ENCODE peak calls at places on chromosomes 6 and 20, in seven cellular contexts. I is RWPE1, V is A673, W is adrenal gland, H is uterus, O is GM13977, Y is left lung. F is an unnamed sample.

GRCh38 chr6:38720295-38720694 is 5.2 kb downstream of the DNAH8 start:
- DNase-seq in W (no peak), O (no peak), I (no peak), Y (no peak), H (no peak), V (peak; percentile 19), F (no peak)

GRCh38 chr6:152472325-152472724 is 164.8 kb downstream of the SYNE1 start:
- DNase-seq in Y (no peak), H (no peak), O (no peak), V (no peak), W (no peak), I (no peak), F (no peak)

GRCh38 chr6:63764318-63764916 is 128.8 kb downstream of the PHF3 start:
- DNase-seq in V (peak; percentile 52), H (no peak), W (no peak), O (no peak), Y (no peak), I (no peak), F (no peak)

GRCh38 chr6:43989556-43990248 is 137.6 kb downstream of the MRPL14 start:
- DNase-seq in W (no peak), H (no peak), V (no peak), I (no peak), O (no peak), Y (no peak), F (no peak)

GRCh38 chr6:10999994-11000393 is 44.1 kb downstream of the ELOVL2 start:
- DNase-seq in W (no peak), V (no peak), H (no peak), O (no peak), Y (no peak), I (no peak), F (no peak)

GRCh38 chr6:48101277-48101676 is 9.7 kb downstream of the PTCHD4 start:
- DNase-seq in Y (no peak), H (no peak), O (peak; percentile 27), V (no peak), W (no peak), I (peak; percentile 53), F (no peak)

GRCh38 chr6:170128346-170128745 is 162.5 kb downstream of the DLL1 start:
- DNase-seq in I (no peak), O (no peak), W (peak; percentile 34), Y (no peak), H (peak; percentile 6), V (no peak), F (no peak)

GRCh38 chr6:83615025-83615999 is 93.6 kb downstream of the SNAP91 start:
- DNase-seq in O (peak; percentile 9), Y (peak; percentile 24), V (peak; percentile 67), H (no peak), W (no peak), I (peak; percentile 21), F (no peak)

GRCh38 chr20:32638848-32639247 is 34.9 kb downstream of the C20orf203 start:
- DNase-seq in W (peak; percentile 70), V (peak; percentile 17), H (no peak), O (no peak), Y (no peak), I (peak; percentile 84), F (no peak)

GRCh38 chr6:44667226-44667625 is 279.7 kb downstream of the CDC5L start:
- DNase-seq in W (no peak), O (no peak), Y (no peak), I (no peak), V (peak; percentile 91), H (no peak), F (no peak)

GRCh38 chr6:44077201-44077946 is 49.9 kb downstream of the MRPL14 start:
- DNase-seq in I (no peak), Y (no peak), O (no peak), H (no peak), W (no peak), V (no peak), F (no peak)

GRCh38 chr6:10347561-10348327 is 67.1 kb downstream of the TFAP2A start:
- DNase-seq in Y (no peak), W (no peak), V (no peak), H (no peak), O (no peak), I (peak; percentile 91), F (no peak)

GRCh38 chr6:150025201-150025917 is at the start of gene RAET1L:
- DNase-seq in H (peak; percentile 35), Y (no peak), I (peak; percentile 91), O (no peak), W (peak; percentile 83), V (peak; percentile 23), F (peak; percentile 32)

GRCh38 chr6:64330694-64331309 is 695.2 kb downstream of the PHF3 start:
- DNase-seq in W (peak; percentile 87), I (peak; percentile 5), V (peak; percentile 59), O (no peak), H (peak; percentile 62), Y (peak; percentile 69), F (no peak)

DNA sequence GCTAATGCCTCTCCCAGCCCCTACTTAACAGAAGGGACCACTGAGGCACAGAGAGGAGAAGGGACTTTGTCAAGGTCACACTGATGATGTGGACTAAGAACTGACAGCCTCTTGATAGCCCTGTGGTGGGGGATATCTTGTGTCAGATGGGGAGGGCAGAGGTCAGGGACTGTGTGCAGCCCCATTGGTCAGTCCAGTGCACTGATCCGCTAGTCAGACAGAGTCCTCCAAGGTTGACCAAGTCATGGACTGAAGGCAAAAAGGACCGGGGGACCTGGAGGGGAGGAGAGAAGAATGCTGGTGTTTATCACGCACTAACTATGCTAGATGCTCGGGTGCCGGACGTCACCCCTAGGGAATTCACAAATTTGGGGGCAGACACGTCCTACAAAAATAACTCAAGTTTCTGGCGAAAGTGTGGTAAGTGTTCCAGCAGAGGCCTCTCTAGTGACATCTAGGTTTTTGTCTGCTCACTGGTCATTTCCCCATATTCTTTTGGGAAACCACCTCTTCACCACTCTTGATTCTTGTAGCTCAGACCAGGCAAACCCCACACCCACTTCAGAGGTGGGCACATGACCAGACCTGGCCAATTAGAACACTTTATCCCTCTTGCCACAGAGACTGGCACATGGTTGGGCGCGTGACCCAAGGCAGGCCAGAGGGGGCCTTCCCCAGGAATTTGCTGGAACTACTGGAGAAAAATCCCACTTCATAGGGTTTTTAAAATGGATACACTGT is 21.0 kb downstream of the TCF15 start:
- DNase-seq in W (no peak), H (no peak), Y (no peak), V (no peak), I (no peak), O (peak; percentile 75), F (no peak)
- TF ChIP-seq CTCF in W (no peak), H (no peak), Y (no peak), V (no peak), I (no peak), O (peak; percentile 32), F (no peak)

DNA sequence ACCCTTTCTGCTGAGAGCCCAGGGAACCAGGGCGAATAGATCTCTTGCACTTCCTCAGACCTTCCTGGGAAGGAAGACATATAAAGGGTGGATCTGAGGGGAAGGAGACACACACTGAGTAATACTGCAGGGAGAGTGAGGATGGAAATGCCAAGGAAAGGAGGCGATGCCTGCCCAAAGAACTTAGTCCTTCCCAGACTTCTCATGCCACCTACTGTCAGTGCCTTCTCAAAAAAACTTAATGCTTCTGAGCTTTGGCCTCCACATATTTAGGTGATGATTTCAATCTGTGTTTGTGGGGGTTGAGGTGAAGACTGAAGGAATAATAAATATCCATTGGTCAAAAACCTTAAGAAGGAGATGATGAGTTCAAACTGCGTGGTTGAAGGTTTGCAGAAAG is 9.7 kb downstream of the BTN3A1 start:
- DNase-seq in O (no peak), H (no peak), V (no peak), Y (no peak), W (no peak), I (no peak), F (no peak)
- TF ChIP-seq CTCF in O (no peak), H (no peak), V (no peak), Y (no peak), W (no peak), I (no peak), F (no peak)

DNA sequence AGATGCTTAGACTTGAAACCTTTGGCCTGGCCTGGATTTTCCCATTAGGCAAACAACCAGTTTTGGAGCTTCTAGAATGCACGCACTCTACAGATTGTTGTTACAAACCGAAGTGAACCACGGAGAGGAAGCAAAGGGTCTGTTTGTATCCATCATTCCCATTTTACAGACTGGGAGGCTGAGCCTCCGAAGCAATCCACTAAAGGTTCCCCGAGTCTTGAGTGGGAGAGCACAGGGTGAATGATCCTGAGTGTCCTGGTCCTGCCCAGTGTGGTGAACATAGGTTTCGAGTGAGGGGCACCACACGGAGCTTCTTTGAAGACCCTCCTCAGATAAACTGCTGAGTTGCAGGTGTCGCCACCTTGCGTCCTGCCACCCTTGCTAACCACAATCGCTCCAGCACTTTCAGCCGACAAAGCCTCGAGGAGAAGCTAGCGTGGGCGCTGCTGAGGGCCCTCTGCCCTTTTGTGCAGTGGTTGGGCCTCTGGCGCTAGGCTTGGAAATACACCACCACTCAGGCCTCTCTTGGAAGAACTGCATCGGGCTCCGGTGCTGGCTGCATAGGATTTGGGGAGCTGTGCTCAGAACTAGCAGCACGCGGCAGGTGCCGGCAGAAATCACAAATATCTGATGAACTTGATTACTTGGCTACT is 1.4 kb upstream of the PRDM13 start:
- DNase-seq in I (no peak), O (no peak), Y (peak; percentile 44), V (no peak), W (no peak), H (no peak), F (peak; percentile 32)
- TF ChIP-seq CTCF in I (no peak), O (peak; percentile 30), Y (no peak), V (no peak), W (no peak), H (no peak), F (no peak)

GRCh38 chr6:88985901-88986300 is 22.5 kb upstream of the RNGTT start:
- DNase-seq in Y (no peak), W (no peak), H (no peak), I (no peak), O (no peak), V (no peak), F (no peak)

GRCh38 chr6:88983532-88983931 is 20.1 kb upstream of the RNGTT start:
- DNase-seq in O (no peak), Y (no peak), I (peak; percentile 9), W (peak; percentile 67), V (peak; percentile 62), H (no peak), F (no peak)

GRCh38 chr6:88984152-88984551 is 20.7 kb upstream of the RNGTT start:
- DNase-seq in V (no peak), W (no peak), O (no peak), H (no peak), Y (no peak), I (no peak), F (no peak)

GRCh38 chr6:88987922-88988321 is 24.5 kb upstream of the RNGTT start:
- DNase-seq in W (no peak), O (no peak), I (no peak), Y (no peak), H (no peak), V (no peak), F (no peak)

GRCh38 chr6:88982720-88983119 is 19.3 kb upstream of the RNGTT start:
- DNase-seq in V (peak; percentile 70), H (peak; percentile 57), W (peak; percentile 78), Y (no peak), I (peak; percentile 69), O (peak; percentile 58), F (peak; percentile 50)
- TF ChIP-seq CTCF in V (peak; percentile 77), H (peak; percentile 80), W (peak; percentile 88), Y (peak; percentile 58), I (peak; percentile 74), O (peak; percentile 72), F (peak; percentile 88)